ENCODE peak calls at places on chromosomes 3 and 15, in ten cellular contexts. J is suprapubic skin, C is endothelial cell of umbilical vein, B is HepG2, N is transverse colon, R is K562, Y is stomach, A is vagina, O is GM12891, P is HCT116. G is an unnamed sample.

GRCh38 chr3:149004622-149005021 is 13.3 kb downstream of the GYG1 start:
- DNase-seq in B (no peak), C (no peak), O (no peak), N (no peak), A (no peak), P (no peak), J (no peak), R (no peak), Y (no peak), G (no peak)

GRCh38 chr15:94135748-94136147 is 95.6 kb upstream of the MCTP2 start:
- DNase-seq in A (no peak), O (no peak), C (no peak), P (no peak), R (no peak), N (no peak), Y (no peak), J (no peak), B (no peak), G (no peak)

GRCh38 chr3:81620813-81621212 is 140.6 kb downstream of the GBE1 start:
- DNase-seq in N (no peak), P (no peak), A (no peak), Y (no peak), C (no peak), R (no peak), J (no peak), O (no peak), B (no peak), G (no peak)

GRCh38 chr15:98077186-98077585 is 116.7 kb downstream of the ARRDC4 start:
- DNase-seq in P (no peak), O (no peak), A (no peak), Y (no peak), N (peak), J (no peak), C (no peak), B (no peak), R (peak), G (no peak)

GRCh38 chr15:91632176-91632575 is 221.3 kb upstream of the SLCO3A1 start:
- DNase-seq in R (no peak), C (no peak), N (no peak), J (no peak), O (no peak), B (no peak), P (no peak), Y (no peak), A (no peak), G (no peak)

GRCh38 chr15:51634591-51635198 is 12.1 kb upstream of the DMXL2 start:
- DNase-seq in O (no peak), P (no peak), B (no peak), C (no peak), R (peak), J (no peak), Y (no peak), A (no peak), N (no peak), G (no peak)

GRCh38 chr15:51718199-51718598 is 19.3 kb downstream of the LYSMD2 start:
- DNase-seq in P (no peak), J (no peak), B (no peak), Y (no peak), A (no peak), C (no peak), R (no peak), O (no peak), N (no peak), G (no peak)

GRCh38 chr3:5428607-5429516 is 241.4 kb downstream of the EDEM1 start:
- DNase-seq in P (no peak), C (no peak), J (no peak), A (no peak), R (peak), N (no peak), Y (no peak), B (no peak), O (no peak), G (peak)

GRCh38 chr3:13796683-13797460 is 83.0 kb downstream of the WNT7A start:
- DNase-seq in P (no peak), R (no peak), J (no peak), C (no peak), N (no peak), O (no peak), A (no peak), Y (no peak), B (no peak), G (no peak)

GRCh38 chr15:78921940-78922339 is 22.9 kb downstream of the CTSH start:
- DNase-seq in O (no peak), P (no peak), A (no peak), R (no peak), Y (no peak), N (no peak), B (no peak), J (no peak), C (no peak), G (no peak)

GRCh38 chr15:63881431-63881830 is 47.7 kb upstream of the HERC1 start:
- DNase-seq in R (no peak), B (no peak), P (no peak), N (no peak), J (no peak), C (no peak), Y (no peak), O (no peak), A (no peak), G (no peak)

GRCh38 chr15:94359716-94360115 is 128.4 kb downstream of the MCTP2 start:
- DNase-seq in Y (no peak), J (no peak), C (no peak), N (no peak), B (no peak), R (no peak), A (no peak), O (no peak), P (no peak), G (no peak)

GRCh38 chr3:53155763-53156162 is 5.2 kb upstream of the PRKCD start:
- DNase-seq in O (no peak), B (no peak), J (no peak), C (no peak), N (peak), P (no peak), R (no peak), A (no peak), Y (peak), G (no peak)

GRCh38 chr3:31973837-31974236 is 7.2 kb downstream of the OSBPL10 start:
- DNase-seq in A (no peak), B (no peak), O (no peak), P (no peak), R (no peak), C (no peak), Y (no peak), J (no peak), N (no peak), G (no peak)

GRCh38 chr3:100374521-100374920 is 26.4 kb downstream of the TOMM70 start:
- DNase-seq in C (no peak), P (no peak), A (no peak), R (no peak), N (no peak), B (no peak), Y (no peak), J (no peak), O (no peak), G (no peak)

GRCh38 chr3:141680620-141681389 is 57.3 kb upstream of the RNF7 start:
- DNase-seq in B (no peak), O (no peak), C (peak), N (no peak), R (peak), J (no peak), P (no peak), Y (no peak), A (peak), G (no peak)

GRCh38 chr3:11774296-11774877 is 72.3 kb downstream of the TAMM41 start:
- DNase-seq in B (peak), P (peak), C (peak), J (no peak), A (no peak), R (peak), N (peak), Y (peak), O (no peak), G (no peak)

GRCh38 chr15:64426845-64427465 is 33.4 kb upstream of the ZNF609 start:
- DNase-seq in P (peak), C (peak), R (no peak), O (no peak), B (peak), J (no peak), A (no peak), N (no peak), Y (no peak), G (no peak)

GRCh38 chr3:66386011-66386924 is 114.6 kb downstream of the LRIG1 start:
- DNase-seq in C (no peak), P (no peak), B (no peak), N (no peak), J (no peak), O (peak), Y (no peak), A (peak), R (no peak), G (peak)

GRCh38 chr15:92541197-92542190 is 114.1 kb downstream of the FAM174B start:
- DNase-seq in Y (no peak), C (no peak), A (no peak), P (no peak), N (no peak), J (no peak), B (no peak), R (no peak), O (no peak), G (no peak)

GRCh38 chr15:99929266-99929665 is 196.0 kb upstream of the LYSMD4 start:
- DNase-seq in P (no peak), R (no peak), J (no peak), B (no peak), A (peak), O (no peak), Y (no peak), N (no peak), C (no peak), G (no peak)

GRCh38 chr3:192303235-192303634 is 424.1 kb downstream of the FGF12 start:
- DNase-seq in A (no peak), N (no peak), Y (no peak), R (no peak), C (no peak), P (no peak), J (no peak), B (no peak), O (no peak), G (no peak)

GRCh38 chr15:77012868-77013267 is 17.9 kb downstream of the PSTPIP1 start:
- DNase-seq in N (peak), Y (no peak), R (no peak), P (no peak), O (no peak), J (no peak), B (no peak), C (no peak), A (no peak), G (no peak)

GRCh38 chr15:84727429-84727828 is 11.5 kb upstream of the SEC11A start:
- DNase-seq in Y (no peak), R (no peak), O (no peak), P (no peak), N (no peak), B (no peak), J (no peak), A (no peak), C (no peak), G (no peak)

GRCh38 chr15:70318996-70319465 is 221.3 kb upstream of the TLE3 start:
- DNase-seq in C (no peak), J (no peak), O (no peak), P (no peak), A (no peak), B (no peak), R (no peak), Y (no peak), N (peak), G (no peak)
- TF ChIP-seq POLR2AphosphoS5 in C (no peak), J (no peak), O (no peak), P (no peak), A (peak), B (no peak), R (no peak), Y (peak), N (peak), G (no peak)

GRCh38 chr3:193662757-193663322 is 69.8 kb downstream of the OPA1 start:
- DNase-seq in C (no peak), N (no peak), B (no peak), O (no peak), Y (no peak), J (no peak), R (peak), A (no peak), P (no peak), G (no peak)

GRCh38 chr3:193665370-193665989 is 72.5 kb downstream of the OPA1 start:
- DNase-seq in N (no peak), Y (no peak), J (no peak), R (peak), O (no peak), B (peak), P (peak), C (peak), A (no peak), G (no peak)

GRCh38 chr3:193656878-193657282 is 63.9 kb downstream of the OPA1 start:
- DNase-seq in A (no peak), B (no peak), O (no peak), Y (no peak), N (no peak), C (no peak), P (no peak), J (no peak), R (peak), G (no peak)

GRCh38 chr3:193656445-193656844 is 63.4 kb downstream of the OPA1 start:
- DNase-seq in P (no peak), C (no peak), N (no peak), B (no peak), A (no peak), O (no peak), Y (no peak), R (peak), J (no peak), G (no peak)

DNA sequence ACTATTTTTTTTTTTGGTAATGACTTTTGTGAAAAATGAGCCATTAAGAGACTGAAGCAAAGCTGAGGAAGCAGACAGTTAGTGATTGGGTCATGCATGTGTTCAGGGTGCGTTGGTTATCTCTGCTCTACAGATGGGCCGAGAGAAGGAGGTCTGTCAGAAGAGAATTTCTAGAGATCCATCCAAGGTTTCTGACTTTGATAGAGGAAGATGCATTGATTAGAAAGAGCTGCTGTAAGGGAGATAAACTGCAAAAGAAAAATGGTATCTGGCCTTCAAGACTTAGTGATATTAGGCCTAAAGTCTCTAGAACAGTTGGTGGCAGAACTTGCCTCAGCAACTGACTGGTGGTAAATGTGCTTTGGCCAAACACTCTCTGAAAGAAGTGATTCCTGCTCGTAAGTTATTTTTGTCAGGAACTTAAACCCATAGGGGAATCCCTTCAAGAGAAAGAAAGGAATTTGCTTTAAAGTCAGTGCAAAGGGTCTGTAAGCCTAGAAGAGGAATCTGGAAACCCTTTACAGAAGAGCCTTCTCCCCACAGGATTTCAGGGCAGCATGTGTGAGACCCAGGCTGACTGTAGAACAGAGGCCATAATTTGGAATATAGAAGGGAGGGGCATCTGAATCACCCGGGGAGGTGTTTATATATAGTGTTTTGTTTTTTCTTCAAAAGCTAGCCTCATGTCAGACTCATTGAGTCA is 67.8 kb downstream of the OPA1 start:
- DNase-seq in B (no peak), Y (no peak), O (no peak), A (no peak), P (no peak), N (no peak), C (no peak), R (peak), J (no peak), G (no peak)
- TF ChIP-seq POLR2A in B (no peak), Y (no peak), O (no peak), A (no peak), P (no peak), N (no peak), C (no peak), R (no peak), J (no peak), G (no peak)

DNA sequence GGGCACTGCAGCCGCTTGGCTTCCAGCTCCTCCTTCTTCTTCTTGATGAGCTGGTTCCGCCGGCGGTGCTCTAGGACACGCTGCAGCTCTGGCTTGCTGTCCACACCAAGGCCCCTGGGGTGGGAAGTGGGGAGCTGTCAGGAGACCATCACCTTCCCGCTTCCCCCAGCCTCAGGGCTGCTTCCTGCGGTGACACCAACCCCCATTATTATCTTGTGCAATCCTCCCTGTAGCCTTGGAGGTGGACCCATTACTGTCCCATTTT is 10.0 kb downstream of the FAM107A start:
- DNase-seq in P (no peak), J (peak), B (no peak), N (no peak), R (no peak), A (no peak), C (no peak), O (no peak), Y (no peak), G (no peak)
- TF ChIP-seq POLR2AphosphoS5 in P (no peak), J (no peak), B (no peak), N (no peak), R (no peak), A (no peak), C (no peak), O (no peak), Y (no peak), G (no peak)

DNA sequence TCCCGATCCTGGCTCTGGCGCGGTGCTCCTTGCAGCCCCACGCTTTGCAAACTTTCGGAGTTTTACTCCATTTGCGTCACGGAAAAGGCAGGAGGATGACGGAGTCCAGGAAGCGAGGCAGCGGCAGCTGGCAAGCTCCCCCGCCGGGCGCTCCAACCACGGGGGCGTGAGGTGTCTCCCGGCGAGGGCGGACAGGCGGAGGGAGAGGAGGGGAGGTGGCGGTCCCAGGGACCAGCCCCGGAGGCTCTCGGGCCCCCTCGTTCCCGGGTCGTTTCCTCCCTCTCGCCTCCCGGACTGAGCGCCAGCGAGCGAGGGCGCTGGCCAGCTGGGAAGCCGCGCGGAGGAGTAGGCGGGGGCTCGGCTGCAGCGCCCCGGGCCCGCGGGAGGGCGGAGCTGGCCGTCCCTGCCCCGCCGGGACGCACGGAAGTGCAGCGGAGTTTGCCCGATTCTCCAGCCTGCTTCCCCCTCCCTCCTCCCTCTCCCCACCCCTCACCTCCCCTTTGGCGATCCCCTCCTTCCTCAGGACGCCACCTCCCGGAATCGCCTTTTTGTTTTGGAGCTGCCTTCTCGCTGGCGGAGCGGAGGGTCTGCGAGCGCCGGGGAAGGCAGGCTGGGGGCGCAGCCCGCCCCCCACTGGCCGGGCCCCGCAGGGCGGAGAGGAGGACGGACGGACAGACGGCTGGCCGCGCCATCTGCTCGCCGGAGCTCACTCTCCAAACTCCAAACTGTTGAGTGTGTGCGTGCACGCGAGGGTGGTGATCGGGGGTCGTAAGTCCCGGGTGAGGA is at the start of gene SNX33:
- DNase-seq in Y (peak), N (peak), A (peak), P (no peak), J (peak), R (peak), C (peak), O (peak), B (peak), G (peak)
- TF ChIP-seq POLR2A in Y (no peak), N (peak), A (peak), P (peak), J (peak), R (peak), C (no peak), O (no peak), B (no peak), G (no peak)

GRCh38 chr3:16247282-16248058 is 17.3 kb downstream of the DPH3 start:
- DNase-seq in C (peak), O (peak), R (peak), A (no peak), N (peak), J (peak), Y (peak), B (peak), P (peak), G (peak)
- TF ChIP-seq POLR2AphosphoS5 in C (no peak), O (no peak), R (no peak), A (peak), N (no peak), J (no peak), Y (no peak), B (no peak), P (no peak), G (no peak)

G was measured in GM12892.